ENCODE peak calls at places on chromosomes 4 and X, in eight cellular contexts. G is pancreas, X is psoas muscle, Q is cardiac muscle cell, O is tibial nerve, S is body of pancreas, N is right atrium auricular region, W is A549. M is an unnamed sample. For H3K4me1, the result is how much of the 10 kb centered on the place peaks cover.

GRCh38 chrX:16665089-16665488 is 15.1 kb downstream of the S100G start:
- DNase-seq in G (no peak), X (no peak), Q (peak), O (no peak), S (no peak), N (no peak), W (no peak), M (no peak)

GRCh38 chr4:4888695-4889094 is 29.2 kb downstream of the MSX1 start:
- DNase-seq in G (no peak), X (no peak), Q (no peak), O (no peak), S (no peak), N (peak), W (no peak), M (no peak)

GRCh38 chrX:105820247-105820646 is 2.1 kb upstream of the NRK start:
- DNase-seq in G (no peak), X (no peak), Q (no peak), O (no peak), S (no peak), N (no peak), W (no peak), M (no peak)

GRCh38 chr4:147049940-147050852 is 104.5 kb upstream of the TTC29 start:
- DNase-seq in G (no peak), X (no peak), Q (peak), O (no peak), S (no peak), N (no peak), W (no peak), M (no peak)

GRCh38 chr4:25229804-25230203 is 4.0 kb upstream of the PI4K2B start:
- DNase-seq in G (no peak), X (no peak), Q (no peak), O (no peak), S (no peak), N (no peak), W (no peak), M (no peak)

GRCh38 chrX:135477576-135477975 is 42.9 kb upstream of the INTS6L start:
- DNase-seq in G (peak), X (no peak), Q (peak), O (peak), S (peak), N (peak), W (peak), M (peak)

GRCh38 chrX:34734383-34734782 is 77.3 kb upstream of the TMEM47 start:
- DNase-seq in G (no peak), X (no peak), Q (peak), O (no peak), S (no peak), N (no peak), W (no peak), M (no peak)

GRCh38 chr4:78762529-78762928 is 13.6 kb upstream of the BMP2K start:
- DNase-seq in G (no peak), X (no peak), Q (no peak), O (no peak), S (no peak), N (no peak), W (no peak), M (no peak)

GRCh38 chrX:23884427-23885024 is 23.2 kb downstream of the APOO start:
- DNase-seq in G (no peak), X (no peak), Q (no peak), O (no peak), S (no peak), N (no peak), W (peak), M (no peak)

GRCh38 chr4:76585897-76586360 is 150.9 kb downstream of the SHROOM3 start:
- DNase-seq in G (peak), X (peak), Q (peak), O (no peak), S (peak), N (peak), W (peak), M (peak)

GRCh38 chr4:16197842-16198241 is 28.4 kb downstream of the TAPT1 start:
- DNase-seq in G (no peak), X (no peak), Q (peak), O (no peak), S (no peak), N (no peak), W (no peak), M (no peak)

GRCh38 chr4:25531272-25531671 is 124.4 kb upstream of the SLC34A2 start:
- DNase-seq in G (no peak), X (no peak), Q (no peak), O (no peak), S (no peak), N (no peak), W (no peak), M (no peak)

GRCh38 chr4:25817059-25817681 is 45.6 kb downstream of the SEL1L3 start:
- DNase-seq in G (no peak), X (no peak), Q (peak), O (no peak), S (no peak), N (no peak), W (peak), M (no peak)

GRCh38 chr4:147194604-147195003 is 248.9 kb upstream of the TTC29 start:
- DNase-seq in G (no peak), X (no peak), Q (no peak), O (no peak), S (no peak), N (no peak), W (no peak), M (no peak)

GRCh38 chr4:168666531-168666930 is 169.7 kb downstream of the PALLD start:
- DNase-seq in G (no peak), X (no peak), Q (peak), O (no peak), S (no peak), N (no peak), W (no peak), M (no peak)

GRCh38 chr4:137703225-137703624 is 170.9 kb upstream of the PCDH18 start:
- DNase-seq in G (no peak), X (no peak), Q (no peak), O (no peak), S (no peak), N (no peak), W (no peak), M (no peak)

GRCh38 chrX:140050906-140051305 is 85.6 kb upstream of the CXorf66 start:
- DNase-seq in G (no peak), X (no peak), Q (peak), O (no peak), S (no peak), N (no peak), W (peak), M (no peak)

GRCh38 chr4:128604840-128605239 is 204.7 kb upstream of the JADE1 start:
- DNase-seq in G (no peak), X (no peak), Q (peak), O (no peak), S (no peak), N (no peak), W (no peak), M (no peak)

GRCh38 chr4:168659971-168660465 is 163.2 kb downstream of the PALLD start:
- DNase-seq in G (no peak), X (no peak), Q (no peak), O (no peak), S (no peak), N (no peak), W (no peak), M (no peak)

GRCh38 chrX:38313190-38313589 is 14.1 kb downstream of the RPGR start:
- DNase-seq in G (no peak), X (no peak), Q (no peak), O (no peak), S (no peak), N (no peak), W (no peak), M (no peak)

GRCh38 chr4:187608001-187608421 is 387.6 kb upstream of the ZFP42 start:
- DNase-seq in G (no peak), X (no peak), Q (peak), O (no peak), S (no peak), N (no peak), W (no peak), M (no peak)

GRCh38 chr4:128606173-128606572 is 203.3 kb upstream of the JADE1 start:
- DNase-seq in G (peak), X (peak), Q (no peak), O (no peak), S (no peak), N (no peak), W (peak), M (no peak)

GRCh38 chr4:89146196-89146595 is 34.9 kb downstream of the TIGD2 start:
- DNase-seq in G (no peak), X (no peak), Q (no peak), O (no peak), S (no peak), N (no peak), W (no peak), M (no peak)

GRCh38 chrX:110944793-110945466 is 149.3 kb upstream of the CHRDL1 start:
- DNase-seq in G (peak), X (no peak), Q (no peak), O (no peak), S (peak), N (no peak), W (no peak), M (no peak)

GRCh38 chrX:57752866-57753265 is 72.8 kb upstream of the NLRP2B start:
- DNase-seq in G (no peak), X (no peak), Q (no peak), O (no peak), S (no peak), N (no peak), W (no peak), M (no peak)

GRCh38 chr4:84956014-84956413 is 10.5 kb downstream of the WDFY3 start:
- DNase-seq in G (no peak), X (no peak), Q (no peak), O (no peak), S (no peak), N (no peak), W (no peak), M (no peak)

GRCh38 chrX:127879585-127879984 is 172.6 kb downstream of the ACTRT1 start:
- DNase-seq in G (no peak), X (no peak), Q (no peak), O (no peak), S (no peak), N (no peak), W (no peak), M (no peak)

GRCh38 chrX:8841911-8842310 is 40.7 kb upstream of the FAM9A start:
- DNase-seq in G (no peak), X (no peak), Q (no peak), O (no peak), S (no peak), N (no peak), W (no peak), M (no peak)

GRCh38 chr4:36172650-36173049 is 71.7 kb downstream of the ARAP2 start:
- DNase-seq in G (peak), X (no peak), Q (no peak), O (no peak), S (peak), N (no peak), W (no peak), M (no peak)

GRCh38 chrX:13376857-13377441 is 57.1 kb upstream of the ATXN3L start:
- DNase-seq in G (no peak), X (no peak), Q (peak), O (peak), S (peak), N (no peak), W (no peak), M (no peak)

GRCh38 chrX:108139303-108139702 is 47.7 kb downstream of the ATG4A start:
- DNase-seq in G (no peak), X (no peak), Q (no peak), O (no peak), S (no peak), N (no peak), W (no peak), M (no peak)

GRCh38 chr4:47383829-47384427 is 79.6 kb downstream of the COMMD8 start:
- DNase-seq in G (no peak), X (no peak), Q (peak), O (no peak), S (no peak), N (no peak), W (peak), M (no peak)

GRCh38 chr4:40934671-40935070 is 184.9 kb downstream of the NSUN7 start:
- DNase-seq in G (no peak), X (no peak), Q (no peak), O (no peak), S (no peak), N (no peak), W (no peak), M (no peak)

GRCh38 chr4:186144596-186145569 is 40.4 kb downstream of the FAM149A start:
- DNase-seq in G (peak), X (peak), Q (peak), O (peak), S (peak), N (peak), W (peak), M (peak)

GRCh38 chr4:128635141-128635911 is 174.2 kb upstream of the JADE1 start:
- DNase-seq in G (peak), X (peak), Q (peak), O (no peak), S (peak), N (peak), W (peak), M (peak)

GRCh38 chr4:27100713-27101112 is 240.1 kb downstream of the STIM2 start:
- DNase-seq in G (no peak), X (no peak), Q (no peak), O (no peak), S (no peak), N (no peak), W (no peak), M (no peak)

GRCh38 chrX:107766470-107767140 is 9.0 kb downstream of the TSC22D3 start:
- DNase-seq in G (no peak), X (peak), Q (peak), O (peak), S (peak), N (no peak), W (no peak), M (no peak)

GRCh38 chrX:88982183-88982582 is 235.2 kb downstream of the CPXCR1 start:
- DNase-seq in G (no peak), X (no peak), Q (no peak), O (no peak), S (no peak), N (no peak), W (no peak), M (no peak)

GRCh38 chrX:17679820-17680219 is 57.5 kb upstream of the SCML1 start:
- DNase-seq in G (no peak), X (no peak), Q (no peak), O (no peak), S (no peak), N (no peak), W (no peak), M (no peak)

GRCh38 chrX:42073468-42073867 is 150.1 kb upstream of the CASK start:
- DNase-seq in G (no peak), X (no peak), Q (no peak), O (no peak), S (no peak), N (no peak), W (no peak), M (no peak)

GRCh38 chrX:42075032-42075431 is 151.7 kb upstream of the CASK start:
- DNase-seq in G (no peak), X (no peak), Q (no peak), O (no peak), S (no peak), N (no peak), W (no peak), M (no peak)

GRCh38 chrX:42070866-42071265 is 147.5 kb upstream of the CASK start:
- DNase-seq in G (no peak), X (no peak), Q (no peak), O (no peak), S (no peak), N (no peak), W (no peak), M (no peak)
- H3K27ac ChIP-seq in G (no peak), X (no peak), Q (no peak), O (no peak), S (no peak), N (no peak), W (no peak), M (no peak)

DNA sequence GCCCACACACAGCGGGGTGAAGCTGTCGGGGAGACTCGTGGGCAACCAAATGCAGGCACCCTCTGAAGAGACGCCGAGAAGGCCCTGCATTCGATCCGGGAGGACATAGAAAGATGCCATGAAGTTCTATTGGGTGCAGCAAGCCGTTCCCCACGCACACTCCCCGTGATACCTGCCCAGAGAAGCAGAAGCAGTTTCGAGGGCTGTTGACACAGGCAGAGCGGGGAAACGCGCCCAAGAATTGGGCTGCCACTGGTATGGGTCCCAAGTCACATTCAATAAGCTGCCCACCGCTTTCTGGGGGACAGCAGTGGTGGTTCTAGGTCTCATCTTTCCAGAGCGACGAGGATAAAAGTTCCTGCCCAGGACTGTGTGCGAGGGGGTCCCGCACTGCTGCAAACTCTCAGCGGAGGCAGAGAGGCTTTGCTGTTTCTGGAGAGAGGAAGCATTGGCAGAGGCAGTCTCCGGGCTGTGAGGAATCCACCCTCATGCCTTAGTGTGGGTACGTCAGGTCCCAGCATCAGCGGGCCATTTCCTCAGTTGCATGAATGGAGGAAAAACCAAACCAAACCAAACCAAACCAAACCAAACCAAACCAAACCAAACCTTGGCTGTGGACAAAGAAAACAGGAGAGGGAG is 10.1 kb downstream of the PITX2 start:
- DNase-seq in G (no peak), X (no peak), Q (no peak), O (no peak), S (no peak), N (no peak), W (no peak), M (no peak)
- H3K4me1 ChIP-seq in G (under half), X (under half), Q (under half), O (under half), S (under half), N (under half), W (under half), M (under half)

GRCh38 chrX:119880552-119881437 is 9.2 kb downstream of the NDUFA1 start:
- DNase-seq in G (peak), X (no peak), Q (peak), O (peak), S (peak), N (no peak), W (peak), M (no peak)
- TF ChIP-seq CTCF in G (peak), X (peak), Q (peak), O (peak), S (peak), N (peak), W (peak), M (peak)

DNA sequence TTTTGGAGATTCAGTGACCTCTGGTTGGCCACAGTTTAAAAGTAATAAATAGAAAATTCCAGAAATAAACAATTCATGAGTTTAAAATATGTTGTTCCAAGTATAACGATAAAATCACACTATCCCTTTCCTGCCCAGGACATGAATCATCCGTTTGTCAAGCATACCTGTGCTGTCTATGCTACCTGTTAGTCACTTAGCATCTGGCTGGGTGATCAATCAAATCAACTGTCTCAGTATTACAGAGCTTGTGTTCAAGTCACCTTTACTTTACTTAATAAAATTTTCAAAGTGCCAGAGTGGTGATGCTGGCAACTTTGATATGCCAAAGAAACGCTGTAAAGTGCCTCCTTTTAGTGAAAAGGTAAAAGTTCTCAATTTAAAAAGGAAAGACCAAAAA is 979.5 kb upstream of the NDST4 start:
- DNase-seq in G (no peak), X (no peak), Q (no peak), O (no peak), S (no peak), N (no peak), W (no peak), M (no peak)
- H3K27ac ChIP-seq in G (no peak), X (no peak), Q (no peak), O (no peak), S (no peak), N (no peak), W (no peak), M (no peak)

GRCh38 chrX:39904816-39905474 is 192.8 kb downstream of the BCOR start:
- DNase-seq in G (no peak), X (no peak), Q (no peak), O (no peak), S (no peak), N (no peak), W (no peak), M (no peak)
- H3K4me1 ChIP-seq in G (under half), X (under half), Q (under half), O (under half), S (under half), N (under half), W (half or more), M (under half)

GRCh38 chr4:156169011-156169410 is 215.3 kb upstream of the CTSO start:
- DNase-seq in G (no peak), X (no peak), Q (peak), O (no peak), S (peak), N (no peak), W (peak), M (no peak)
- TF ChIP-seq CTCF in G (no peak), X (no peak), Q (peak), O (peak), S (no peak), N (peak), W (peak), M (peak)

GRCh38 chr4:122377352-122377751 is 1.5 kb upstream of the ADAD1 start:
- DNase-seq in G (no peak), X (no peak), Q (no peak), O (no peak), S (no peak), N (no peak), W (no peak), M (no peak)

GRCh38 chr4:122379239-122379638 is 428 bp downstream of the ADAD1 start:
- DNase-seq in G (no peak), X (no peak), Q (no peak), O (no peak), S (no peak), N (no peak), W (no peak), M (no peak)

GRCh38 chr4:122384245-122384644 is 5.4 kb downstream of the ADAD1 start:
- DNase-seq in G (no peak), X (no peak), Q (no peak), O (no peak), S (no peak), N (no peak), W (no peak), M (no peak)

GRCh38 chr4:122383341-122383740 is 4.5 kb downstream of the ADAD1 start:
- DNase-seq in G (no peak), X (no peak), Q (no peak), O (no peak), S (no peak), N (no peak), W (no peak), M (no peak)

GRCh38 chr4:122378711-122379110 is at the start of gene ADAD1:
- DNase-seq in G (no peak), X (no peak), Q (no peak), O (no peak), S (no peak), N (no peak), W (no peak), M (no peak)
- H3K27ac ChIP-seq in G (no peak), X (no peak), Q (no peak), O (no peak), S (no peak), N (no peak), W (no peak), M (no peak)

DNA sequence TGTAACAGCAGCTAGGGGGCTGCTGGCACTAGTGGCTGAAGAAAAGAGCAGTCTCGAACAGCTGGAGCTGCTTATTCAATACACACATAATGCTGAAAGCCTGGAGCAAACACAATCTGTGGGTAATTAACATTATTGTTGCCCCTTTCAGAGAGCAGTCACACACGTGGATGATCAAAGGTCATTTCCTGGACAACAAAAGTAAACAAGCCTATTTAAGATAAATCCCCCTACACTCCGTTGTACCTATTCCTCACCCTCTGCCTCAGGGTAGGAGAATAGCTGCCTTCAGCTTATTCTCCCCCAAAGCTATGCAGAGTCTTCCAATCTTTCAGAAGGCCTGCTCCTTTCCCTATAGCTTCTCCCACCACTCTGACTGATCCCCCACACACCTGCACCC is 803.9 kb downstream of the C4orf33 start:
- DNase-seq in G (no peak), X (no peak), Q (no peak), O (no peak), S (no peak), N (no peak), W (no peak), M (no peak)
- H3K4me1 ChIP-seq in G (under half), X (under half), Q (under half), O (under half), S (under half), N (under half), W (under half), M (under half)

GRCh38 chrX:86194758-86195157 is 46.5 kb downstream of the DACH2 start:
- DNase-seq in G (no peak), X (no peak), Q (no peak), O (no peak), S (no peak), N (no peak), W (no peak), M (no peak)

GRCh38 chrX:86197815-86198214 is 49.6 kb downstream of the DACH2 start:
- DNase-seq in G (no peak), X (no peak), Q (no peak), O (no peak), S (no peak), N (no peak), W (no peak), M (no peak)

GRCh38 chrX:86195343-86195742 is 47.1 kb downstream of the DACH2 start:
- DNase-seq in G (no peak), X (no peak), Q (no peak), O (no peak), S (no peak), N (no peak), W (no peak), M (no peak)

GRCh38 chrX:86192827-86193226 is 44.6 kb downstream of the DACH2 start:
- DNase-seq in G (no peak), X (no peak), Q (no peak), O (no peak), S (no peak), N (no peak), W (no peak), M (no peak)
- TF ChIP-seq CTCF in G (no peak), X (no peak), Q (no peak), O (no peak), S (no peak), N (no peak), W (no peak), M (no peak)

M was measured in lower lobe of right lung.